ENCODE peak calls at places on chromosome 5, in nine cellular contexts. One of them, this sample, is unnamed. For H3K4me1, the result is how much of the 10 kb centered on the place peaks cover.

GRCh38 chr5:76030343-76030742 is 52.8 kb upstream of the SV2C start:
- DNase-seq in mesendoderm: no peak
- DNase-seq in H1: no peak
- DNase-seq in CD8-positive, alpha-beta memory T cell: no peak
- DNase-seq in adipocyte: no peak
- DNase-seq in CD4-positive, CD25-positive, alpha-beta regulatory T cell: no peak
- DNase-seq in lung: no peak
- DNase-seq in HepG2: no peak
- DNase-seq in astrocyte: no peak
- DNase-seq in this sample: no peak

GRCh38 chr5:158117467-158118165 is 258.7 kb upstream of the CLINT1 start:
- DNase-seq in CD8-positive, alpha-beta memory T cell: no peak
- DNase-seq in H1: no peak
- DNase-seq in CD4-positive, CD25-positive, alpha-beta regulatory T cell: no peak
- DNase-seq in lung: no peak
- DNase-seq in HepG2: no peak
- DNase-seq in mesendoderm: no peak
- DNase-seq in adipocyte: peak
- DNase-seq in astrocyte: no peak
- DNase-seq in this sample: no peak

GRCh38 chr5:37789991-37790390 is 49.9 kb downstream of the GDNF start:
- DNase-seq in mesendoderm: no peak
- DNase-seq in CD8-positive, alpha-beta memory T cell: no peak
- DNase-seq in CD4-positive, CD25-positive, alpha-beta regulatory T cell: no peak
- DNase-seq in astrocyte: peak
- DNase-seq in HepG2: no peak
- DNase-seq in lung: no peak
- DNase-seq in adipocyte: no peak
- DNase-seq in H1: no peak
- DNase-seq in this sample: no peak

GRCh38 chr5:95460662-95461061 is 69.5 kb downstream of the FAM81B start:
- DNase-seq in CD8-positive, alpha-beta memory T cell: no peak
- DNase-seq in astrocyte: no peak
- DNase-seq in HepG2: no peak
- DNase-seq in mesendoderm: no peak
- DNase-seq in H1: no peak
- DNase-seq in lung: no peak
- DNase-seq in CD4-positive, CD25-positive, alpha-beta regulatory T cell: no peak
- DNase-seq in adipocyte: no peak
- DNase-seq in this sample: no peak

GRCh38 chr5:135372654-135373381 is 26.2 kb downstream of the MACROH2A1 start:
- DNase-seq in HepG2: no peak
- DNase-seq in adipocyte: no peak
- DNase-seq in H1: no peak
- DNase-seq in lung: no peak
- DNase-seq in astrocyte: no peak
- DNase-seq in mesendoderm: no peak
- DNase-seq in CD8-positive, alpha-beta memory T cell: no peak
- DNase-seq in CD4-positive, CD25-positive, alpha-beta regulatory T cell: peak
- DNase-seq in this sample: no peak

GRCh38 chr5:171418982-171419662 is at the start of gene FGF18:
- DNase-seq in HepG2: peak
- DNase-seq in adipocyte: peak
- DNase-seq in astrocyte: peak
- DNase-seq in mesendoderm: peak
- DNase-seq in lung: peak
- DNase-seq in H1: no peak
- DNase-seq in CD4-positive, CD25-positive, alpha-beta regulatory T cell: peak
- DNase-seq in CD8-positive, alpha-beta memory T cell: peak
- DNase-seq in this sample: peak

GRCh38 chr5:16794381-16794913 is 141.6 kb downstream of the MYO10 start:
- DNase-seq in adipocyte: no peak
- DNase-seq in HepG2: no peak
- DNase-seq in astrocyte: no peak
- DNase-seq in lung: no peak
- DNase-seq in mesendoderm: no peak
- DNase-seq in CD8-positive, alpha-beta memory T cell: no peak
- DNase-seq in H1: no peak
- DNase-seq in CD4-positive, CD25-positive, alpha-beta regulatory T cell: no peak
- DNase-seq in this sample: no peak

GRCh38 chr5:65906256-65906655 is 20.1 kb upstream of the ERBIN start:
- DNase-seq in CD4-positive, CD25-positive, alpha-beta regulatory T cell: no peak
- DNase-seq in lung: no peak
- DNase-seq in H1: no peak
- DNase-seq in astrocyte: no peak
- DNase-seq in HepG2: no peak
- DNase-seq in mesendoderm: no peak
- DNase-seq in CD8-positive, alpha-beta memory T cell: no peak
- DNase-seq in adipocyte: no peak
- DNase-seq in this sample: no peak

GRCh38 chr5:120207139-120207538 is 257.0 kb upstream of the PRR16 start:
- DNase-seq in CD4-positive, CD25-positive, alpha-beta regulatory T cell: no peak
- DNase-seq in mesendoderm: no peak
- DNase-seq in H1: no peak
- DNase-seq in astrocyte: no peak
- DNase-seq in HepG2: no peak
- DNase-seq in CD8-positive, alpha-beta memory T cell: no peak
- DNase-seq in adipocyte: peak
- DNase-seq in lung: no peak
- DNase-seq in this sample: no peak

GRCh38 chr5:10030219-10030831 is 219.4 kb downstream of the ATPSCKMT start:
- DNase-seq in HepG2: peak
- DNase-seq in CD4-positive, CD25-positive, alpha-beta regulatory T cell: no peak
- DNase-seq in mesendoderm: peak
- DNase-seq in lung: peak
- DNase-seq in adipocyte: peak
- DNase-seq in H1: no peak
- DNase-seq in CD8-positive, alpha-beta memory T cell: no peak
- DNase-seq in astrocyte: no peak
- DNase-seq in this sample: peak

GRCh38 chr5:123964916-123965315 is 452.9 kb downstream of the CSNK1G3 start:
- DNase-seq in HepG2: no peak
- DNase-seq in CD8-positive, alpha-beta memory T cell: no peak
- DNase-seq in CD4-positive, CD25-positive, alpha-beta regulatory T cell: no peak
- DNase-seq in H1: no peak
- DNase-seq in astrocyte: peak
- DNase-seq in adipocyte: peak
- DNase-seq in lung: no peak
- DNase-seq in mesendoderm: no peak
- DNase-seq in this sample: no peak

GRCh38 chr5:96745844-96746531 is 61.8 kb downstream of the ERAP1 start:
- DNase-seq in H1: no peak
- DNase-seq in adipocyte: peak
- DNase-seq in mesendoderm: no peak
- DNase-seq in lung: no peak
- DNase-seq in HepG2: no peak
- DNase-seq in CD8-positive, alpha-beta memory T cell: no peak
- DNase-seq in CD4-positive, CD25-positive, alpha-beta regulatory T cell: no peak
- DNase-seq in astrocyte: no peak
- DNase-seq in this sample: peak

GRCh38 chr5:147712583-147712982 is 69.9 kb downstream of the JAKMIP2 start:
- DNase-seq in lung: no peak
- DNase-seq in H1: no peak
- DNase-seq in astrocyte: no peak
- DNase-seq in CD4-positive, CD25-positive, alpha-beta regulatory T cell: no peak
- DNase-seq in CD8-positive, alpha-beta memory T cell: no peak
- DNase-seq in mesendoderm: no peak
- DNase-seq in adipocyte: no peak
- DNase-seq in HepG2: no peak
- DNase-seq in this sample: no peak

GRCh38 chr5:175520321-175520720 is 42.0 kb downstream of the SFXN1 start:
- DNase-seq in astrocyte: no peak
- DNase-seq in CD4-positive, CD25-positive, alpha-beta regulatory T cell: peak
- DNase-seq in HepG2: no peak
- DNase-seq in adipocyte: no peak
- DNase-seq in lung: no peak
- DNase-seq in mesendoderm: no peak
- DNase-seq in CD8-positive, alpha-beta memory T cell: peak
- DNase-seq in H1: no peak
- DNase-seq in this sample: no peak

GRCh38 chr5:54845567-54845941 is 139.8 kb downstream of the ESM1 start:
- DNase-seq in CD4-positive, CD25-positive, alpha-beta regulatory T cell: no peak
- DNase-seq in astrocyte: peak
- DNase-seq in CD8-positive, alpha-beta memory T cell: no peak
- DNase-seq in adipocyte: no peak
- DNase-seq in H1: no peak
- DNase-seq in HepG2: no peak
- DNase-seq in mesendoderm: peak
- DNase-seq in lung: no peak
- DNase-seq in this sample: peak

GRCh38 chr5:54837939-54838457 is 147.4 kb downstream of the ESM1 start:
- DNase-seq in adipocyte: no peak
- DNase-seq in CD8-positive, alpha-beta memory T cell: no peak
- DNase-seq in lung: no peak
- DNase-seq in astrocyte: no peak
- DNase-seq in H1: no peak
- DNase-seq in HepG2: no peak
- DNase-seq in mesendoderm: no peak
- DNase-seq in CD4-positive, CD25-positive, alpha-beta regulatory T cell: no peak
- DNase-seq in this sample: no peak

GRCh38 chr5:54838843-54839242 is 146.6 kb downstream of the ESM1 start:
- DNase-seq in lung: no peak
- DNase-seq in H1: no peak
- DNase-seq in CD8-positive, alpha-beta memory T cell: no peak
- DNase-seq in astrocyte: no peak
- DNase-seq in adipocyte: no peak
- DNase-seq in CD4-positive, CD25-positive, alpha-beta regulatory T cell: no peak
- DNase-seq in mesendoderm: no peak
- DNase-seq in HepG2: no peak
- DNase-seq in this sample: no peak

GRCh38 chr5:54844905-54845566 is 140.4 kb downstream of the ESM1 start:
- DNase-seq in CD8-positive, alpha-beta memory T cell: peak
- DNase-seq in adipocyte: peak
- DNase-seq in CD4-positive, CD25-positive, alpha-beta regulatory T cell: peak
- DNase-seq in HepG2: peak
- DNase-seq in astrocyte: peak
- DNase-seq in mesendoderm: peak
- DNase-seq in H1: no peak
- DNase-seq in lung: no peak
- DNase-seq in this sample: peak

GRCh38 chr5:54841481-54841880 is 143.9 kb downstream of the ESM1 start:
- DNase-seq in adipocyte: no peak
- DNase-seq in astrocyte: no peak
- DNase-seq in CD8-positive, alpha-beta memory T cell: no peak
- DNase-seq in H1: no peak
- DNase-seq in HepG2: no peak
- DNase-seq in CD4-positive, CD25-positive, alpha-beta regulatory T cell: no peak
- DNase-seq in mesendoderm: no peak
- DNase-seq in lung: no peak
- DNase-seq in this sample: no peak
- H3K4me1 ChIP-seq in adipocyte: under half
- H3K4me1 ChIP-seq in astrocyte: under half
- H3K4me1 ChIP-seq in CD8-positive, alpha-beta memory T cell: under half
- H3K4me1 ChIP-seq in H1: under half
- H3K4me1 ChIP-seq in HepG2: under half
- H3K4me1 ChIP-seq in CD4-positive, CD25-positive, alpha-beta regulatory T cell: under half
- H3K4me1 ChIP-seq in mesendoderm: under half
- H3K4me1 ChIP-seq in lung: under half
- H3K4me1 ChIP-seq in this sample: under half

GRCh38 chr5:154477382-154478223 is 424 bp downstream of the HAND1 start:
- DNase-seq in H1: no peak
- DNase-seq in CD8-positive, alpha-beta memory T cell: no peak
- DNase-seq in HepG2: no peak
- DNase-seq in CD4-positive, CD25-positive, alpha-beta regulatory T cell: no peak
- DNase-seq in lung: no peak
- DNase-seq in astrocyte: no peak
- DNase-seq in mesendoderm: peak
- DNase-seq in adipocyte: peak
- DNase-seq in this sample: peak
- H3K4me1 ChIP-seq in H1: under half
- H3K4me1 ChIP-seq in CD8-positive, alpha-beta memory T cell: half or more
- H3K4me1 ChIP-seq in HepG2: under half
- H3K4me1 ChIP-seq in CD4-positive, CD25-positive, alpha-beta regulatory T cell: half or more
- H3K4me1 ChIP-seq in lung: under half
- H3K4me1 ChIP-seq in astrocyte: under half
- H3K4me1 ChIP-seq in mesendoderm: under half
- H3K4me1 ChIP-seq in adipocyte: under half
- H3K4me1 ChIP-seq in this sample: under half

DNA sequence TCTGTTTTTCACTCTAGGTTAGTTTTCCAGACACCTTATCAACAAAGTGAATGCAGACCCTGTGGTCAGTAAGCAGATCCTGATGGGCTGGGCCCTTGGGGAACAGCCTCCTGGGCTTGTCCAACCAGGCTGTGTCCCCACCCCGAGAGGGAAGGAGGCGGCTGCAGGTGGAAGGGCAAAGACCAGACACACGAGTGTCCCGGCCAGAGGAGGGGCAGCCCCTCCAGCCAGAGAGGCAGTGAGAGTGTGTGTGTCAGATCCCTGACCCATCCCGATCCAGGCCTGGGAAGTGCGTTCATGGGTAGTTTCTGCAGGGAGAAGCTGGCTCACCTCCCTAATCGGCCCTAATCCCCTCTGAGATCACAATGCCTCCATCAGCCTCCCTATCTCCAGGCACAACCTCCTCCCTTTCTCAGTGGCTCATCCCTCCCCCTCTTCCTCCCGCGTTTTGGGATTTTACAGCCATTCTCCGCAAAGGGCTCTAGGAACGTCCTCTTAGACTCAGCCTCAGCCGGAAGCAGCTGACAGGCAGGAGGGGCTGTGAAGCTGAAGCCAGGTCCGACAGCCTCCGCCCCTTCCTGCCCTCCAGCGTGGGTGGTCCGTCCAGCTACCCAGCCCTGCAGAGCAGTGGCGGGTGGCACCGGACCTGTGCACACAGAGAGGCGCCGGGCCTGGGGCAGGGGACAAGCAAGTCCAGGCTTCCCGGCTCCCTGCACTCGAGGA is 9.7 kb downstream of the SLC12A7 start:
- DNase-seq in CD4-positive, CD25-positive, alpha-beta regulatory T cell: no peak
- DNase-seq in astrocyte: no peak
- DNase-seq in adipocyte: no peak
- DNase-seq in HepG2: no peak
- DNase-seq in CD8-positive, alpha-beta memory T cell: no peak
- DNase-seq in mesendoderm: peak
- DNase-seq in lung: no peak
- DNase-seq in H1: no peak
- DNase-seq in this sample: peak
- H3K4me1 ChIP-seq in CD4-positive, CD25-positive, alpha-beta regulatory T cell: half or more
- H3K4me1 ChIP-seq in astrocyte: under half
- H3K4me1 ChIP-seq in adipocyte: under half
- H3K4me1 ChIP-seq in HepG2: half or more
- H3K4me1 ChIP-seq in CD8-positive, alpha-beta memory T cell: half or more
- H3K4me1 ChIP-seq in mesendoderm: under half
- H3K4me1 ChIP-seq in lung: under half
- H3K4me1 ChIP-seq in H1: under half
- H3K4me1 ChIP-seq in this sample: half or more

DNA sequence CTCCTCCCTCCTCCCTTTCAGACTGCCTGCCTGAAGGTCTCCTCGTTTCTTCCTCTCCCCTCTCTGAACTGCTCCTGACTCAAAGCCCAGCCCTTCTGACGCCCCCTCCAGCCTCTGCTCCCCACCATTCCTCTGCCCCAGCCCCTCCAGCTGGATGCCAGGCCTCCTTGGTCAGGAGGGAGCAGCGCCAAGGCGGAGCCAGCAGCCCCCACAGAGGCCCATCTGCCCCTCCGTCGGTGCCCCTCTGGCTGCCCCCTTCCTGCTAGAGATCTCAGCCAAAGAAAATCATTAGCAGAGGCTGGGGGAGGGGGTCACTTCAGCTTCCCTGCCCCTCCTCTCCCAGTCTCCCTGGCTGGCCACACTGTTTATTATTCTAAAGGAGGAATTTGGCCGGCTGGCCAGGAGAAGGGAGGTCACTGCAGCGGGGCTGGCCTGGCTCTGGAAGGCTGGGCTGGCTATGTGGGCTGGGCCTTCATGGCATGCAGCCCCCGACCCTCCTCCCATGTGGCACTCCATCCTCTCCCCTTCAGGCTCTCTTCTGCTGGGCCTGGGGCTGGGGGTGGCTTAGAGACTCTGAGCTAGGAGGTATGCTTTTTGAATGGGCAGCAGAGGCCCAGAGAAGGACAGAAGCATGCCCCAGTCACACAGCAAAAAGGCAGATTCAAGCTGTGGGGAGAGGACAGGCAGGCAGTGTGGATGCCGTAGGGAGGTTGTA is 16.9 kb downstream of the PDGFRB start:
- DNase-seq in astrocyte: peak
- DNase-seq in lung: peak
- DNase-seq in adipocyte: peak
- DNase-seq in HepG2: peak
- DNase-seq in mesendoderm: peak
- DNase-seq in H1: no peak
- DNase-seq in CD8-positive, alpha-beta memory T cell: no peak
- DNase-seq in CD4-positive, CD25-positive, alpha-beta regulatory T cell: no peak
- DNase-seq in this sample: peak
- H3K4me1 ChIP-seq in astrocyte: half or more
- H3K4me1 ChIP-seq in lung: under half
- H3K4me1 ChIP-seq in adipocyte: half or more
- H3K4me1 ChIP-seq in HepG2: half or more
- H3K4me1 ChIP-seq in mesendoderm: under half
- H3K4me1 ChIP-seq in H1: under half
- H3K4me1 ChIP-seq in CD8-positive, alpha-beta memory T cell: under half
- H3K4me1 ChIP-seq in CD4-positive, CD25-positive, alpha-beta regulatory T cell: under half
- H3K4me1 ChIP-seq in this sample: half or more